ENCODE peak calls at places on chromosome 9, in eight cellular contexts. O is lower leg skin; U is activated T-cell treated with anti-CD3 and anti-CD28 coated beads, Interleukin-2, amount 50 U/mL, for 48 hours; L is NCI-H2081; Y is GM13976; T is T-helper 1 cell; A is amygdala; V is dermis microvascular lymphatic vessel endothelial cell. I is an unnamed sample.

GRCh38 chr9:28832168-28832567 is 1258.9 kb upstream of the C9orf72 start:
- DNase-seq in O (no peak), U (no peak), L (no peak), Y (no peak), T (no peak), A (no peak), V (no peak), I (no peak)

GRCh38 chr9:123395276-123396006 is 39.4 kb downstream of the CRB2 start:
- DNase-seq in O (no peak), U (no peak), L (peak; percentile 28), Y (no peak), T (no peak), A (no peak), V (no peak), I (no peak)

GRCh38 chr9:136140966-136141365 is 22.3 kb upstream of the TMEM250 start:
- DNase-seq in O (no peak), U (no peak), L (no peak), Y (no peak), T (no peak), A (no peak), V (no peak), I (peak; percentile 3)

GRCh38 chr9:5783982-5784381 is 48.9 kb downstream of the ERMP1 start:
- DNase-seq in O (no peak), U (no peak), L (no peak), Y (no peak), T (no peak), A (no peak), V (no peak), I (peak; percentile 31)

GRCh38 chr9:120730661-120731514 is 16.6 kb upstream of the MEGF9 start:
- DNase-seq in O (no peak), U (no peak), L (no peak), Y (no peak), T (no peak), A (no peak), V (peak; percentile 93), I (peak; percentile 96)

GRCh38 chr9:17398351-17398750 is 180.5 kb upstream of the SH3GL2 start:
- DNase-seq in O (no peak), U (no peak), L (no peak), Y (no peak), T (no peak), A (no peak), V (no peak), I (peak; percentile 52)

GRCh38 chr9:105445203-105445881 is 2.5 kb upstream of the FSD1L start:
- DNase-seq in O (no peak), U (no peak), L (no peak), Y (no peak), T (no peak), A (no peak), V (no peak), I (peak; percentile 35)

GRCh38 chr9:81083062-81083461 is 606.3 kb downstream of the TLE1 start:
- DNase-seq in O (no peak), U (no peak), L (no peak), Y (no peak), T (no peak), A (no peak), V (no peak), I (peak; percentile 40)

GRCh38 chr9:87564706-87565335 is 67.2 kb downstream of the DAPK1 start:
- DNase-seq in O (no peak), U (no peak), L (no peak), Y (no peak), T (no peak), A (no peak), V (no peak), I (no peak)

GRCh38 chr9:4792572-4793411 is at the start of gene RCL1:
- DNase-seq in O (peak; percentile 93), U (peak; percentile 97), L (peak; percentile 98), Y (peak; percentile 98), T (peak; percentile 91), A (peak; percentile 89), V (peak; percentile 97), I (peak; percentile 92)

GRCh38 chr9:38022995-38023394 is 46.0 kb downstream of the SHB start:
- DNase-seq in O (no peak), U (no peak), L (peak; percentile 70), Y (no peak), T (no peak), A (no peak), V (no peak), I (no peak)

GRCh38 chr9:26012797-26013594 is 334.8 kb upstream of the TUSC1 start:
- DNase-seq in O (no peak), U (no peak), L (no peak), Y (no peak), T (no peak), A (no peak), V (no peak), I (peak; percentile 13)

GRCh38 chr9:92496401-92496800 is 14.1 kb upstream of the ASPN start:
- DNase-seq in O (no peak), U (no peak), L (no peak), Y (no peak), T (no peak), A (no peak), V (no peak), I (peak; percentile 61)

GRCh38 chr9:136832581-136832980 is 9.7 kb upstream of the AJM1 start:
- DNase-seq in O (no peak), U (no peak), L (no peak), Y (no peak), T (no peak), A (no peak), V (no peak), I (no peak)

GRCh38 chr9:2241461-2241874 is 226.3 kb downstream of the SMARCA2 start:
- DNase-seq in O (no peak), U (no peak), L (no peak), Y (no peak), T (no peak), A (no peak), V (peak; percentile 88), I (peak; percentile 86)

GRCh38 chr9:3880851-3881250 is 355.1 kb upstream of the RFX3 start:
- DNase-seq in O (no peak), U (no peak), L (no peak), Y (no peak), T (no peak), A (no peak), V (no peak), I (peak; percentile 91)

GRCh38 chr9:127116946-127117345 is 5.5 kb downstream of the ANGPTL2 start:
- DNase-seq in O (no peak), U (no peak), L (no peak), Y (peak; percentile 54), T (no peak), A (no peak), V (no peak), I (peak; percentile 67)

I was measured in IMR-90.